ENCODE peak calls at places on chromosome 12, in five cellular contexts. K is pancreas, I is esophagus muscularis mucosa, H is PC-3, A is tibial artery. B is an unnamed sample. For H3K36me3, the result is how much of the 10 kb centered on the place peaks cover.

GRCh38 chr12:118981285-118982201 is at the start of gene SRRM4:
- DNase-seq in I (no peak), A (no peak), H (no peak), K (peak), B (no peak)

GRCh38 chr12:60394680-60395079 is 798.9 kb downstream of the SLC16A7 start:
- DNase-seq in A (no peak), I (no peak), H (peak), K (no peak), B (no peak)

GRCh38 chr12:124217508-124217981 is 77.3 kb upstream of the RFLNA start:
- DNase-seq in H (no peak), K (no peak), I (no peak), A (no peak), B (no peak)

GRCh38 chr12:124518051-124518932 is 49.1 kb downstream of the NCOR2 start:
- DNase-seq in K (peak), H (peak), I (peak), A (peak), B (peak)

GRCh38 chr12:5200276-5201087 is 156.8 kb downstream of the KCNA5 start:
- DNase-seq in K (peak), A (peak), I (no peak), H (peak), B (peak)

GRCh38 chr12:116184766-116185165 is 92.7 kb downstream of the MED13L start:
- DNase-seq in I (no peak), K (no peak), A (no peak), H (no peak), B (no peak)

GRCh38 chr12:123767613-123768012 is 5.5 kb downstream of the DNAH10 start:
- DNase-seq in K (no peak), I (no peak), H (no peak), A (no peak), B (no peak)

GRCh38 chr12:643478-644292 is 19.6 kb downstream of the NINJ2 start:
- DNase-seq in A (peak), I (no peak), H (no peak), K (no peak), B (no peak)

GRCh38 chr12:83065562-83065961 is 378.9 kb downstream of the TMTC2 start:
- DNase-seq in K (no peak), I (no peak), H (no peak), A (no peak), B (no peak)

GRCh38 chr12:6333566-6333965 is 8.3 kb downstream of the TNFRSF1A start:
- DNase-seq in I (no peak), H (no peak), K (no peak), A (no peak), B (peak)

GRCh38 chr12:106841471-106842302 is 67.2 kb downstream of the RIC8B start:
- DNase-seq in H (peak), I (no peak), A (peak), K (peak), B (peak)

GRCh38 chr12:53299101-53299453 is 418 bp upstream of the MYG1 start:
- DNase-seq in H (peak), I (no peak), K (no peak), A (no peak), B (no peak)

GRCh38 chr12:53295070-53295890 is at the start of gene PFDN5:
- DNase-seq in H (peak), A (peak), I (peak), K (peak), B (peak)

GRCh38 chr12:53298154-53298553 is 1.3 kb upstream of the MYG1 start:
- DNase-seq in I (no peak), K (no peak), H (peak), A (no peak), B (no peak)

GRCh38 chr12:53292441-53292840 is 2.9 kb upstream of the PFDN5 start:
- DNase-seq in A (no peak), H (no peak), I (no peak), K (no peak), B (no peak)

DNA sequence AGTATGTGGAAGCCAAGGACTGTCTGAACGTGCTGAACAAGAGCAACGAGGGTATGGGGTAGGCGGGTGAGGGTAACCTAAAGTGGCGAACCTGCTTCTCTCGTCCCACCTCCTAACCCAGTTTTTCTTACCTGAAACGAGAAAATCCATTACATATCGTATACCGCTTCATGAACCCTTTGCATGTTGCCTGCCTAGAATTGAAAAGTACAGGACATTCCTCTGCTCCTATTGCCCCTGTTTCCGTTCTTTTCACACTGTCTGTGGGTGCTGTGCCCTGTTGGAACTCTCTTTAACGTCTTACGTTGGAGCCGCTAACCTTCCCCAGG is 513 bp downstream of the PFDN5 start:
- DNase-seq in I (no peak), H (no peak), K (no peak), A (no peak), B (no peak)
- H3K36me3 ChIP-seq in I (under half), H (under half), K (under half), A (under half), B (half or more)

GRCh38 chr12:52018448-52019122 is 11.8 kb downstream of the TAMALIN start:
- DNase-seq in A (no peak), I (no peak), K (no peak), H (no peak), B (no peak)

GRCh38 chr12:52022841-52023181 is 16.1 kb downstream of the TAMALIN start:
- DNase-seq in I (no peak), A (no peak), K (peak), H (peak), B (no peak)

GRCh38 chr12:52019123-52019770 is 12.5 kb downstream of the TAMALIN start:
- DNase-seq in A (no peak), I (no peak), K (peak), H (no peak), B (no peak)

GRCh38 chr12:52020126-52020525 is 13.4 kb downstream of the TAMALIN start:
- DNase-seq in K (no peak), H (no peak), A (no peak), I (no peak), B (no peak)

GRCh38 chr12:52020539-52021336 is 14.0 kb downstream of the TAMALIN start:
- DNase-seq in A (no peak), K (peak), I (no peak), H (peak), B (peak)
- H3K27ac ChIP-seq in A (no peak), K (peak), I (no peak), H (no peak), B (no peak)

GRCh38 chr12:9072481-9073038 is 43.2 kb downstream of the A2M start:
- DNase-seq in H (no peak), A (no peak), I (no peak), K (no peak), B (no peak)
- H3K36me3 ChIP-seq in H (under half), A (half or more), I (half or more), K (under half), B (under half)

GRCh38 chr12:2559931-2560715 is 234.6 kb upstream of the FKBP4 start:
- DNase-seq in H (no peak), I (no peak), K (no peak), A (no peak), B (no peak)
- H3K27ac ChIP-seq in H (no peak), I (no peak), K (no peak), A (no peak), B (no peak)

GRCh38 chr12:58871557-58871956 is 48.7 kb downstream of the LRIG3 start:
- DNase-seq in A (no peak), H (no peak), K (no peak), I (no peak), B (no peak)
- H3K36me3 ChIP-seq in A (half or more), H (under half), K (half or more), I (under half), B (half or more)